ENCODE peak calls at places on chromosomes 5 and 9, in eight cellular contexts. T, D, V, J, Z, B, K and C are unnamed samples.

GRCh38 chr9:92850898-92851297 is 26.9 kb downstream of the ZNF484 start:
- DNase-seq in T (no peak), B (no peak), Z (no peak), K (no peak), V (no peak), D (no peak), J (no peak), C (no peak)

GRCh38 chr5:10595678-10596309 is 31.9 kb downstream of the ANKRD33B start:
- DNase-seq in K (peak; percentile 83), J (peak; percentile 33), T (peak; percentile 73), Z (no peak), D (peak; percentile 92), B (peak; percentile 67), V (peak; percentile 64), C (peak; percentile 85)

GRCh38 chr9:134690301-134690751 is 48.7 kb downstream of the COL5A1 start:
- DNase-seq in J (no peak), B (no peak), Z (no peak), K (no peak), V (no peak), D (no peak), T (no peak), C (no peak)

GRCh38 chr9:104987743-104988142 is 59.8 kb upstream of the ABCA1 start:
- DNase-seq in T (no peak), Z (no peak), V (no peak), J (no peak), K (no peak), D (no peak), B (no peak), C (peak; percentile 26)

GRCh38 chr9:89675403-89675771 is 70.6 kb downstream of the GADD45G start:
- DNase-seq in J (peak; percentile 63), T (no peak), B (peak; percentile 92), V (no peak), K (no peak), D (no peak), Z (no peak), C (no peak)

GRCh38 chr5:63962345-63962744 is at the start of gene HTR1A:
- DNase-seq in D (no peak), Z (no peak), K (no peak), T (no peak), V (no peak), J (no peak), B (no peak), C (no peak)

GRCh38 chr9:137969008-137969407 is 91.4 kb downstream of the CACNA1B start:
- DNase-seq in Z (no peak), T (no peak), B (no peak), K (no peak), D (no peak), V (no peak), J (no peak), C (no peak)

GRCh38 chr9:82184524-82184923 is 196.0 kb downstream of the SPATA31D1 start:
- DNase-seq in B (no peak), D (no peak), J (no peak), K (no peak), T (no peak), Z (no peak), V (no peak), C (no peak)

GRCh38 chr5:92861531-92862285 is 719.3 kb downstream of the NR2F1-AS1 start:
- DNase-seq in B (no peak), J (no peak), T (no peak), K (no peak), Z (no peak), D (no peak), V (no peak), C (no peak)

GRCh38 chr9:116405321-116405720 is 251.7 kb downstream of the PAPPA start:
- DNase-seq in T (no peak), V (no peak), D (no peak), K (no peak), Z (no peak), B (no peak), J (no peak), C (no peak)

GRCh38 chr5:146623657-146624056 is 107.7 kb upstream of the GPR151 start:
- DNase-seq in J (no peak), D (no peak), Z (no peak), V (no peak), K (no peak), T (no peak), B (no peak), C (no peak)

GRCh38 chr9:123550797-123551196 is 194.8 kb downstream of the CRB2 start:
- DNase-seq in K (no peak), T (no peak), D (no peak), Z (no peak), V (no peak), J (no peak), B (no peak), C (no peak)

GRCh38 chr5:19853616-19854240 is 134.3 kb downstream of the CDH18 start:
- DNase-seq in K (peak; percentile 71), B (no peak), V (peak; percentile 46), J (no peak), Z (no peak), T (no peak), D (peak; percentile 55), C (peak; percentile 57)

GRCh38 chr5:89421035-89421434 is 538.1 kb upstream of the MEF2C start:
- DNase-seq in J (no peak), T (no peak), B (no peak), K (peak; percentile 6), V (no peak), Z (no peak), D (peak; percentile 22), C (peak; percentile 4)

GRCh38 chr5:16924201-16924600 is 11.9 kb downstream of the MYO10 start:
- DNase-seq in B (no peak), V (no peak), D (no peak), J (no peak), Z (no peak), T (no peak), K (no peak), C (no peak)

GRCh38 chr5:1840741-1841521 is 39.7 kb downstream of the NDUFS6 start:
- DNase-seq in D (no peak), Z (no peak), K (no peak), T (no peak), J (no peak), V (no peak), B (no peak), C (peak; percentile 1)

GRCh38 chr9:130215341-130216119 is 43.3 kb downstream of the NCS1 start:
- DNase-seq in D (peak; percentile 49), Z (no peak), K (peak; percentile 53), J (no peak), B (no peak), V (no peak), T (no peak), C (peak; percentile 78)

GRCh38 chr9:94696545-94696944 is 30.0 kb upstream of the AOPEP start:
- DNase-seq in D (no peak), K (no peak), V (no peak), J (no peak), B (no peak), T (no peak), Z (no peak), C (no peak)

GRCh38 chr5:143025971-143026370 is 255.8 kb downstream of the ARHGAP26 start:
- DNase-seq in Z (no peak), K (no peak), J (no peak), T (no peak), B (no peak), V (no peak), D (no peak), C (no peak)

GRCh38 chr5:37034955-37035354 is 158.4 kb downstream of the NIPBL start:
- DNase-seq in K (no peak), B (no peak), J (no peak), Z (no peak), D (no peak), T (no peak), V (no peak), C (no peak)

GRCh38 chr9:25814023-25814422 is 135.8 kb upstream of the TUSC1 start:
- DNase-seq in K (no peak), B (no peak), T (no peak), J (no peak), V (no peak), D (no peak), Z (no peak), C (no peak)

DNA sequence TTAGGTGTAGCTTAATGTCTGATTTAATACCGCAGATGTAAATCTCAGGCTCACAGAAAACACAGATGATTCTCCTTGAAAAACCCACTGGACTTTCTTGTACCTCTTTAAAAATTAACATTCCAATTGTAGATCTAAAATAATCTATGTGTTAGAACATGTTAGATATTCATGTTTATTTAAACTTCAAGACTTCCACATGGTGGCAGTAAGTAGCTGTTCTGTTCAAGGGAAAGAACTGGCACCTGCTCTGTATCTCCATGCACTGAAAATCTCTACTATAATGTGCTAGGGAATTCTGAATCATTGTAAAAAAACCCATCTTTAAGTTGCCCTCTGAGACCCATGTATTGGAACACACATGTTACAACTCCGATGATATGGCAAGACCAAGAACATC is 366.9 kb downstream of the DMRTA1 start:
- DNase-seq in V (no peak), Z (no peak), T (no peak), D (peak; percentile 37), B (no peak), J (no peak), K (peak; percentile 43), C (peak; percentile 0)
- TF ChIP-seq CTCF in V (peak; percentile 28), Z (peak; percentile 26), T (peak; percentile 24), D (peak; percentile 39), B (no peak), J (no peak), K (peak; percentile 50), C (no peak)

DNA sequence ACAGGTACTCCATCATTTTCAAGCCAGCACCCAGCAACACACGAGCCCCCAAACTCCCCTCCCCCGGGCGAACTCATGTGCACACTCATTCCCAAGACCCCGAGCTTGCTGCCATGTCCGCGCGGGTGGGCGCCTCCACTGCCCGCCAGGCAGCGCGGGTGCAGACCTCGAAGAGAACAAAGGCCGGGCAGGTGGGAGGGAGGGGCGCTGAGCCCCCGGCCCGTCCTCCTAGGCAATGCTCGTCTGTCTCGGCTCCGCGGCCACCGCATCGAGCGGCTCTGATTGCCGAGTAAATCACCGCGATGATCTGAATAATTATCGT is 47.1 kb upstream of the PSD2 start:
- DNase-seq in D (no peak), K (no peak), V (no peak), Z (no peak), J (no peak), T (no peak), B (no peak), C (no peak)
- H3K4me3 ChIP-seq in D (no peak overlapping the region), K (no peak overlapping the region), V (no peak overlapping the region), Z (no peak overlapping the region), J (no peak overlapping the region), T (no peak overlapping the region), B (no peak overlapping the region), C (no peak overlapping the region)

GRCh38 chr5:66209350-66209749 is 65.2 kb downstream of the SREK1 start:
- DNase-seq in V (no peak), J (no peak), Z (no peak), K (peak; percentile 4), D (no peak), B (no peak), T (no peak), C (no peak)
- TF ChIP-seq CTCF in V (no peak), J (no peak), Z (peak; percentile 22), K (no peak), D (no peak), B (no peak), T (peak; percentile 29), C (no peak)

GRCh38 chr5:133612021-133612860 is at the start of gene FSTL4:
- DNase-seq in V (no peak), T (no peak), D (no peak), J (peak; percentile 33), K (no peak), Z (no peak), B (no peak), C (no peak)
- H3K4me3 ChIP-seq in V (no peak within 1 kb of the TSS), T (no peak within 1 kb of the TSS), D (no peak within 1 kb of the TSS), J (peak within 1 kb of the TSS; percentile 41), K (no peak within 1 kb of the TSS), Z (peak within 1 kb of the TSS; percentile 62), B (peak within 1 kb of the TSS; percentile 50), C (no peak within 1 kb of the TSS)